ENCODE peak calls at places on chromosomes 16 and 17, in five cellular contexts. H is heart right ventricle; E is suprapubic skin; I is colonic mucosa; Y is effector memory CD4-positive, alpha-beta T cell. T is an unnamed sample.

GRCh38 chr16:68079616-68080344 is 5.4 kb upstream of the NFATC3 start:
- DNase-seq in H (peak; percentile 88), E (peak; percentile 87), I (peak; percentile 92), Y (peak; percentile 52), T (peak; percentile 85)

GRCh38 chr17:9174312-9174711 is 153.0 kb downstream of the NTN1 start:
- DNase-seq in H (no peak), E (no peak), I (no peak), Y (no peak), T (no peak)

GRCh38 chr17:16255481-16255901 is 38.5 kb downstream of the PIGL start:
- DNase-seq in H (peak; percentile 59), E (no peak), I (peak; percentile 79), Y (no peak), T (peak; percentile 65)

GRCh38 chr17:81069084-81069645 is 34.2 kb downstream of the BAIAP2 start:
- DNase-seq in H (no peak), E (no peak), I (no peak), Y (no peak), T (no peak)

GRCh38 chr17:6061290-6061689 is 8.9 kb upstream of the WSCD1 start:
- DNase-seq in H (no peak), E (no peak), I (no peak), Y (no peak), T (no peak)

GRCh38 chr17:36920032-36921000 is 17.0 kb upstream of the LHX1 start:
- DNase-seq in H (no peak), E (no peak), I (no peak), Y (no peak), T (no peak)

GRCh38 chr17:19663097-19663496 is 14.5 kb downstream of the ALDH3A2 start:
- DNase-seq in H (no peak), E (no peak), I (no peak), Y (no peak), T (no peak)

GRCh38 chr16:30867747-30868146 is 26.1 kb downstream of the BCL7C start:
- DNase-seq in H (no peak), E (no peak), I (no peak), Y (no peak), T (no peak)

GRCh38 chr16:30567991-30568638 is 3.4 kb downstream of the ZNF688 start:
- DNase-seq in H (no peak), E (no peak), I (no peak), Y (peak; percentile 25), T (peak; percentile 43)

GRCh38 chr16:69123894-69124293 is 8.5 kb downstream of the CHTF8 start:
- DNase-seq in H (peak; percentile 56), E (peak; percentile 32), I (peak; percentile 70), Y (peak; percentile 28), T (no peak)

GRCh38 chr16:3171855-3172593 is 16.0 kb upstream of the OR1F1 start:
- DNase-seq in H (no peak), E (no peak), I (no peak), Y (no peak), T (no peak)

GRCh38 chr17:13107726-13108235 is 90.0 kb upstream of the ELAC2 start:
- DNase-seq in H (no peak), E (no peak), I (no peak), Y (no peak), T (no peak)

GRCh38 chr17:47844814-47845453 is 3.9 kb upstream of the SCRN2 start:
- DNase-seq in H (no peak), E (no peak), I (no peak), Y (no peak), T (no peak)

GRCh38 chr17:40555296-40556190 is 9.7 kb downstream of the CCR7 start:
- DNase-seq in H (no peak), E (no peak), I (no peak), Y (no peak), T (no peak)

GRCh38 chr17:81419333-81419885 is 24.2 kb downstream of the BAHCC1 start:
- DNase-seq in H (peak; percentile 95), E (no peak), I (peak; percentile 86), Y (no peak), T (peak; percentile 84)

GRCh38 chr16:48318630-48319029 is 66.6 kb downstream of the SIAH1 start:
- DNase-seq in H (peak; percentile 74), E (no peak), I (no peak), Y (no peak), T (no peak)

GRCh38 chr17:50721194-50722010 is 2.0 kb downstream of the LUC7L3 start:
- DNase-seq in H (no peak), E (no peak), I (no peak), Y (no peak), T (no peak)

GRCh38 chr16:19114359-19115147 is 789 bp downstream of the ITPRIPL2 start:
- DNase-seq in H (peak; percentile 72), E (peak; percentile 89), I (peak; percentile 72), Y (no peak), T (peak; percentile 85)

GRCh38 chr16:89738072-89738377 is 16.7 kb downstream of the ZNF276 start:
- DNase-seq in H (no peak), E (no peak), I (no peak), Y (no peak), T (no peak)

GRCh38 chr17:1005361-1005946 is 8.5 kb downstream of the TIMM22 start:
- DNase-seq in H (peak; percentile 65), E (no peak), I (peak; percentile 63), Y (no peak), T (no peak)

GRCh38 chr17:7330099-7331015 is 1.2 kb upstream of the NEURL4 start:
- DNase-seq in H (peak; percentile 77), E (no peak), I (peak; percentile 85), Y (peak; percentile 63), T (peak; percentile 80)

GRCh38 chr17:27747462-27748359 is 52.6 kb downstream of the NOS2 start:
- DNase-seq in H (no peak), E (no peak), I (peak; percentile 12), Y (no peak), T (no peak)

GRCh38 chr17:75587718-75588545 is at the start of gene MYO15B:
- DNase-seq in H (peak; percentile 70), E (no peak), I (peak; percentile 57), Y (peak; percentile 20), T (peak; percentile 71)

GRCh38 chr16:14180431-14181059 is 109.4 kb downstream of the MRTFB start:
- DNase-seq in H (no peak), E (no peak), I (no peak), Y (no peak), T (no peak)

GRCh38 chr17:51371732-51372151 is 111.4 kb downstream of the UTP18 start:
- DNase-seq in H (peak; percentile 15), E (no peak), I (peak; percentile 24), Y (no peak), T (peak; percentile 45)

GRCh38 chr17:14471052-14471451 is 170.2 kb downstream of the HS3ST3B1 start:
- DNase-seq in H (no peak), E (no peak), I (no peak), Y (no peak), T (no peak)

GRCh38 chr16:88737298-88738166 is 31.2 kb downstream of the CTU2 start:
- DNase-seq in H (peak; percentile 42), E (peak; percentile 89), I (peak; percentile 68), Y (peak; percentile 75), T (peak; percentile 74)

GRCh38 chr17:28612936-28613872 is 781 bp downstream of the RSKR start:
- DNase-seq in H (peak; percentile 37), E (no peak), I (peak; percentile 29), Y (no peak), T (no peak)

GRCh38 chr17:64354824-64355535 is 35.7 kb downstream of the PECAM1 start:
- DNase-seq in H (no peak), E (no peak), I (no peak), Y (no peak), T (no peak)

GRCh38 chr17:30219315-30219714 is 16.2 kb downstream of the SLC6A4 start:
- DNase-seq in H (no peak), E (no peak), I (no peak), Y (no peak), T (no peak)

GRCh38 chr17:15490634-15491261 is 23.3 kb upstream of the CDRT4 start:
- DNase-seq in H (peak; percentile 63), E (peak; percentile 87), I (peak; percentile 73), Y (no peak), T (peak; percentile 43)

GRCh38 chr16:75107505-75107904 is 9.1 kb downstream of the LDHD start:
- DNase-seq in H (no peak), E (peak; percentile 76), I (no peak), Y (no peak), T (peak; percentile 63)

GRCh38 chr17:80656590-80656989 is 112.0 kb downstream of the RPTOR start:
- DNase-seq in H (no peak), E (no peak), I (no peak), Y (no peak), T (no peak)

GRCh38 chr17:57919912-57920311 is 35.3 kb downstream of the CUEDC1 start:
- DNase-seq in H (no peak), E (no peak), I (no peak), Y (no peak), T (no peak)
- H3K4me1 ChIP-seq in H (peaks cover 66% of the 10 kb centered on the region), E (peaks cover 62% of the 10 kb centered on the region), I (peaks cover 10% of the 10 kb centered on the region), Y (no peaks in the 10 kb centered on the region), T (peaks cover 48% of the 10 kb centered on the region)

DNA sequence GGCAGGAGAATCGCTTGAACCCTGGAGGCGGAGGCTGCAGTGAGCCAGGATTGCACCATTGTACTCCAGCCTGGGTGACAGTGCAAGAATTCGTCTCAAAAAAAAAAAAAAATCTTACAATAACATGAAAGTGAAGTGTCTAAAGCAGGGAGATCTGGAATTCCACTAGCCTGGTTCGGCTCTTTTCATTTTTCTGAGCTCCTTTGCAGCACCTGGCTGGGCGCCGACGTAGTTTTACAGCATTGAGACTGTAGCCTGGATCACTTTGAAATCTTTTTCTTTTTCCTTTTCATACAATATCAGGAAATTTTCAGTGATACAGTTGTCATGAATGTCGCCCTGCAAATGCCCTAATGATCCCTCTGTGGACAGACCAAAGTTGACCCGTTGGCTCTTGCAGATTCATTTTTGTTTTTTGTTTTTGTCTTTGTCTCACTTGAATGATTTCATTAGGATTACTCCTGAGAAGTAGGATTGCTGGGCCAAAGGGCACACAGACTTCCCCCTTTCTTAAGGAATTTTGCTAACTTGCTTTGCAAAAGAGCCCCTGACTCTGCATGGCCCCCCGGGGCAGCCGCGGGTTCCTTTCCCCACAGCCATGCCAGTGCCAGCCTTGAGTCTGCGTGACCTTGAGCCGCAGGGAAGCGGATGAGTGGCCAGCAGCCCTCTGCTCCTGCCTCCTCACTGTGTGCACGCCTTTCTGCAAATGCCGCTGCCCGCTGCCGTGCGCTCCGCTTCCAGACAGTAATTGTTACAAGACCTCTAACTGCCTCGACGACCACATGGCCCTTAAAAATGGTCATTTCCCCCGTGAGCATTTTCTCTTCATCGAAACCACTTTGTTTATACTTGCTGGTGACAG is 28.0 kb downstream of the CRISPLD2 start:
- DNase-seq in H (no peak), E (no peak), I (no peak), Y (no peak), T (no peak)
- H3K27me3 ChIP-seq in H (no peaks in the 10 kb centered on the region), E (no peaks in the 10 kb centered on the region), I (no peaks in the 10 kb centered on the region), Y (no peaks in the 10 kb centered on the region), T (peaks cover 17% of the 10 kb centered on the region)

GRCh38 chr16:27304881-27305280 is 8.9 kb upstream of the IL4R start:
- DNase-seq in H (no peak), E (no peak), I (no peak), Y (no peak), T (no peak)

GRCh38 chr16:27301236-27301861 is 12.4 kb upstream of the IL4R start:
- DNase-seq in H (no peak), E (no peak), I (no peak), Y (no peak), T (no peak)

GRCh38 chr16:27304102-27304501 is 9.7 kb upstream of the IL4R start:
- DNase-seq in H (no peak), E (no peak), I (no peak), Y (no peak), T (no peak)

GRCh38 chr16:27303256-27304100 is 10.3 kb upstream of the IL4R start:
- DNase-seq in H (no peak), E (no peak), I (no peak), Y (no peak), T (no peak)

GRCh38 chr16:27302126-27302525 is 11.6 kb upstream of the IL4R start:
- DNase-seq in H (no peak), E (no peak), I (no peak), Y (no peak), T (no peak)
- H3K4me1 ChIP-seq in H (no peaks in the 10 kb centered on the region), E (peaks cover 5% of the 10 kb centered on the region), I (no peaks in the 10 kb centered on the region), Y (no peaks in the 10 kb centered on the region), T (peaks cover 4% of the 10 kb centered on the region)

GRCh38 chr17:73740370-73740769 is 96.1 kb upstream of the SDK2 start:
- DNase-seq in H (no peak), E (no peak), I (no peak), Y (no peak), T (peak; percentile 21)
- H3K27me3 ChIP-seq in H (peaks cover 12% of the 10 kb centered on the region), E (peaks cover 85% of the 10 kb centered on the region), I (peaks cover 5% of the 10 kb centered on the region), Y (no peaks in the 10 kb centered on the region), T (no peaks in the 10 kb centered on the region)